ENCODE peak calls at places on chromosomes 7 and 10, in eight cellular contexts. One of them, this sample, is unnamed.
A peak's percentile ranks its signal among the peaks of the same experiment; 100 is the strongest.

GRCh38 chr10:86693721-86694369 is 25.5 kb downstream of the LDB3 start:
- DNase-seq in GM23338: peak; percentile 87
- DNase-seq in OCI-LY7: peak; percentile 41
- DNase-seq in PC-3: peak; percentile 35
- DNase-seq in HCT116: no peak
- DNase-seq in hepatocyte: peak; percentile 77
- DNase-seq in MM.1S: peak; percentile 25
- DNase-seq in SK-N-SH: peak; percentile 75
- DNase-seq in this sample: peak; percentile 72

GRCh38 chr10:97977673-97978072 is 52.7 kb downstream of the CRTAC1 start:
- DNase-seq in GM23338: no peak
- DNase-seq in OCI-LY7: no peak
- DNase-seq in PC-3: no peak
- DNase-seq in HCT116: no peak
- DNase-seq in hepatocyte: no peak
- DNase-seq in MM.1S: no peak
- DNase-seq in SK-N-SH: no peak
- DNase-seq in this sample: no peak

GRCh38 chr10:119786117-119786769 is 60.4 kb downstream of the INPP5F start:
- DNase-seq in GM23338: peak; percentile 91
- DNase-seq in OCI-LY7: no peak
- DNase-seq in PC-3: peak; percentile 32
- DNase-seq in HCT116: no peak
- DNase-seq in hepatocyte: peak; percentile 64
- DNase-seq in MM.1S: no peak
- DNase-seq in SK-N-SH: no peak
- DNase-seq in this sample: peak; percentile 76

GRCh38 chr10:8616166-8616565 is 561.7 kb downstream of the GATA3 start:
- DNase-seq in GM23338: no peak
- DNase-seq in OCI-LY7: peak; percentile 45
- DNase-seq in PC-3: peak; percentile 71
- DNase-seq in HCT116: no peak
- DNase-seq in hepatocyte: peak; percentile 50
- DNase-seq in MM.1S: peak; percentile 60
- DNase-seq in SK-N-SH: no peak
- DNase-seq in this sample: no peak

GRCh38 chr10:94493463-94493862 is 52.1 kb upstream of the HELLS start:
- DNase-seq in GM23338: no peak
- DNase-seq in OCI-LY7: no peak
- DNase-seq in PC-3: no peak
- DNase-seq in HCT116: no peak
- DNase-seq in hepatocyte: no peak
- DNase-seq in MM.1S: no peak
- DNase-seq in SK-N-SH: no peak
- DNase-seq in this sample: no peak

GRCh38 chr10:70656489-70656888 is 15.8 kb upstream of the ADAMTS14 start:
- DNase-seq in GM23338: no peak
- DNase-seq in OCI-LY7: no peak
- DNase-seq in PC-3: peak; percentile 100
- DNase-seq in HCT116: no peak
- DNase-seq in hepatocyte: peak; percentile 51
- DNase-seq in MM.1S: no peak
- DNase-seq in SK-N-SH: no peak
- DNase-seq in this sample: no peak

GRCh38 chr7:22572292-22572691 is 72.3 kb upstream of the STEAP1B start:
- DNase-seq in GM23338: no peak
- DNase-seq in OCI-LY7: no peak
- DNase-seq in PC-3: peak; percentile 80
- DNase-seq in HCT116: no peak
- DNase-seq in hepatocyte: no peak
- DNase-seq in MM.1S: no peak
- DNase-seq in SK-N-SH: no peak
- DNase-seq in this sample: no peak

GRCh38 chr10:129586897-129587443 is 119.9 kb downstream of the MGMT start:
- DNase-seq in GM23338: peak; percentile 29
- DNase-seq in OCI-LY7: peak; percentile 18
- DNase-seq in PC-3: peak; percentile 2
- DNase-seq in HCT116: no peak
- DNase-seq in hepatocyte: no peak
- DNase-seq in MM.1S: no peak
- DNase-seq in SK-N-SH: no peak
- DNase-seq in this sample: no peak

GRCh38 chr10:46299531-46300366 is 13.0 kb downstream of the ANTXRL start:
- DNase-seq in GM23338: no peak
- DNase-seq in OCI-LY7: peak; percentile 84
- DNase-seq in PC-3: no peak
- DNase-seq in HCT116: no peak
- DNase-seq in hepatocyte: no peak
- DNase-seq in MM.1S: no peak
- DNase-seq in SK-N-SH: no peak
- DNase-seq in this sample: peak; percentile 51

GRCh38 chr7:106563466-106564150 is 97.3 kb downstream of the CCDC71L start:
- DNase-seq in GM23338: no peak
- DNase-seq in OCI-LY7: no peak
- DNase-seq in PC-3: no peak
- DNase-seq in HCT116: no peak
- DNase-seq in hepatocyte: peak; percentile 7
- DNase-seq in MM.1S: no peak
- DNase-seq in SK-N-SH: no peak
- DNase-seq in this sample: no peak

GRCh38 chr7:79452495-79453265 is 787 bp downstream of the MAGI2 start:
- DNase-seq in GM23338: peak; percentile 39
- DNase-seq in OCI-LY7: no peak
- DNase-seq in PC-3: no peak
- DNase-seq in HCT116: no peak
- DNase-seq in hepatocyte: peak; percentile 46
- DNase-seq in MM.1S: no peak
- DNase-seq in SK-N-SH: peak; percentile 61
- DNase-seq in this sample: peak; percentile 37

GRCh38 chr7:24922099-24922773 is 57.7 kb downstream of the OSBPL3 start:
- DNase-seq in GM23338: no peak
- DNase-seq in OCI-LY7: no peak
- DNase-seq in PC-3: peak; percentile 57
- DNase-seq in HCT116: no peak
- DNase-seq in hepatocyte: no peak
- DNase-seq in MM.1S: no peak
- DNase-seq in SK-N-SH: peak; percentile 43
- DNase-seq in this sample: no peak

GRCh38 chr10:97547889-97548485 is 24.6 kb upstream of the ANKRD2 start:
- DNase-seq in GM23338: no peak
- DNase-seq in OCI-LY7: no peak
- DNase-seq in PC-3: no peak
- DNase-seq in HCT116: no peak
- DNase-seq in hepatocyte: no peak
- DNase-seq in MM.1S: no peak
- DNase-seq in SK-N-SH: no peak
- DNase-seq in this sample: no peak

GRCh38 chr10:121087129-121087528 is 236.0 kb downstream of the WDR11 start:
- DNase-seq in GM23338: no peak
- DNase-seq in OCI-LY7: no peak
- DNase-seq in PC-3: no peak
- DNase-seq in HCT116: no peak
- DNase-seq in hepatocyte: no peak
- DNase-seq in MM.1S: no peak
- DNase-seq in SK-N-SH: peak; percentile 14
- DNase-seq in this sample: no peak

GRCh38 chr7:5143935-5144903 is 45.8 kb upstream of the WIPI2 start:
- DNase-seq in GM23338: peak; percentile 41
- DNase-seq in OCI-LY7: peak; percentile 14
- DNase-seq in PC-3: no peak
- DNase-seq in HCT116: no peak
- DNase-seq in hepatocyte: no peak
- DNase-seq in MM.1S: no peak
- DNase-seq in SK-N-SH: peak; percentile 40
- DNase-seq in this sample: no peak
- H2AFZ ChIP-seq in GM23338: peak overlapping the region; percentile 32
- H2AFZ ChIP-seq in OCI-LY7: peak overlapping the region; percentile 52
- H2AFZ ChIP-seq in PC-3: no peak overlapping the region
- H2AFZ ChIP-seq in HCT116: no peak overlapping the region
- H2AFZ ChIP-seq in hepatocyte: no peak overlapping the region
- H2AFZ ChIP-seq in MM.1S: no peak overlapping the region
- H2AFZ ChIP-seq in SK-N-SH: no peak overlapping the region
- H2AFZ ChIP-seq in this sample: no peak overlapping the region

GRCh38 chr10:106181491-106181890 is 983.0 kb downstream of the SORCS1 start:
- DNase-seq in GM23338: no peak
- DNase-seq in OCI-LY7: no peak
- DNase-seq in PC-3: no peak
- DNase-seq in HCT116: no peak
- DNase-seq in hepatocyte: no peak
- DNase-seq in MM.1S: no peak
- DNase-seq in SK-N-SH: no peak
- DNase-seq in this sample: no peak

GRCh38 chr10:106173838-106174237 is 990.7 kb downstream of the SORCS1 start:
- DNase-seq in GM23338: no peak
- DNase-seq in OCI-LY7: no peak
- DNase-seq in PC-3: no peak
- DNase-seq in HCT116: no peak
- DNase-seq in hepatocyte: no peak
- DNase-seq in MM.1S: no peak
- DNase-seq in SK-N-SH: no peak
- DNase-seq in this sample: no peak

DNA sequence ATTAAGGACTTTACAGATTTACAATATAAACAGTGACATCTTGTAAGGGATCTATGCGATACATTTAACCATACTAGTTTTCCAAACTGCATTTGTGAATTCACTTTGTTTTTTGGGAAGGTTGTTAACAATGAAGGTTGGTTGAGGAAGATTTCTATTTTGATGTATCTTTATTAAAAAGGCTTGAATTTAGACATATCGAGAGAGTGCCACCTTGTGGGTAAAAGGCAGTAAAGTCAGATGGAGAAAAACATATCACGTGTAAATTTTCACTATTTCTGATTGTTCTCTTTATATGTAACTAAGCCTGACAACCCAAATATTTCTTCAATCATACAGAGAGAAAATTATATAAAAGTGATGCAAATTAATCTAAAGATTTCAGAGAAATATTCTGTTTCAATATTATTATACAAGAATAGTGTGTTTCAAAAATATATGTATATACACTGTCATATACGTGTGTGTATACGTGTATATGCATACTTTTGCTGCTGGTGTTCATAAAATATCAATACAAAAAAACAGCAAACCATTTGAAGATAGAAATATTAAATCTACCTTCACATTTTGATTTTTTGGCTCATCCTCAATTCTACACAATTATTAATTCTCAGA is 988.6 kb downstream of the SORCS1 start:
- DNase-seq in GM23338: peak; percentile 45
- DNase-seq in OCI-LY7: peak; percentile 14
- DNase-seq in PC-3: peak; percentile 55
- DNase-seq in HCT116: no peak
- DNase-seq in hepatocyte: peak; percentile 52
- DNase-seq in MM.1S: peak; percentile 21
- DNase-seq in SK-N-SH: no peak
- DNase-seq in this sample: no peak
- TF ChIP-seq EZH2phosphoT487 in GM23338: no peak
- TF ChIP-seq EZH2phosphoT487 in OCI-LY7: no peak
- TF ChIP-seq EZH2phosphoT487 in PC-3: no peak
- TF ChIP-seq EZH2phosphoT487 in HCT116: no peak
- TF ChIP-seq EZH2phosphoT487 in hepatocyte: no peak
- TF ChIP-seq EZH2phosphoT487 in MM.1S: no peak
- TF ChIP-seq EZH2phosphoT487 in SK-N-SH: no peak
- TF ChIP-seq EZH2phosphoT487 in this sample: no peak

GRCh38 chr10:124867304-124867703 is 65.7 kb downstream of the ABRAXAS2 start:
- DNase-seq in GM23338: peak; percentile 37
- DNase-seq in OCI-LY7: peak; percentile 12
- DNase-seq in PC-3: no peak
- DNase-seq in HCT116: no peak
- DNase-seq in hepatocyte: no peak
- DNase-seq in MM.1S: no peak
- DNase-seq in SK-N-SH: no peak
- DNase-seq in this sample: peak; percentile 32
- TF ChIP-seq CTCF in GM23338: peak; percentile 34
- TF ChIP-seq CTCF in OCI-LY7: no peak
- TF ChIP-seq CTCF in PC-3: no peak
- TF ChIP-seq CTCF in HCT116: no peak
- TF ChIP-seq CTCF in hepatocyte: no peak
- TF ChIP-seq CTCF in MM.1S: no peak
- TF ChIP-seq CTCF in SK-N-SH: no peak
- TF ChIP-seq CTCF in this sample: peak; percentile 23

DNA sequence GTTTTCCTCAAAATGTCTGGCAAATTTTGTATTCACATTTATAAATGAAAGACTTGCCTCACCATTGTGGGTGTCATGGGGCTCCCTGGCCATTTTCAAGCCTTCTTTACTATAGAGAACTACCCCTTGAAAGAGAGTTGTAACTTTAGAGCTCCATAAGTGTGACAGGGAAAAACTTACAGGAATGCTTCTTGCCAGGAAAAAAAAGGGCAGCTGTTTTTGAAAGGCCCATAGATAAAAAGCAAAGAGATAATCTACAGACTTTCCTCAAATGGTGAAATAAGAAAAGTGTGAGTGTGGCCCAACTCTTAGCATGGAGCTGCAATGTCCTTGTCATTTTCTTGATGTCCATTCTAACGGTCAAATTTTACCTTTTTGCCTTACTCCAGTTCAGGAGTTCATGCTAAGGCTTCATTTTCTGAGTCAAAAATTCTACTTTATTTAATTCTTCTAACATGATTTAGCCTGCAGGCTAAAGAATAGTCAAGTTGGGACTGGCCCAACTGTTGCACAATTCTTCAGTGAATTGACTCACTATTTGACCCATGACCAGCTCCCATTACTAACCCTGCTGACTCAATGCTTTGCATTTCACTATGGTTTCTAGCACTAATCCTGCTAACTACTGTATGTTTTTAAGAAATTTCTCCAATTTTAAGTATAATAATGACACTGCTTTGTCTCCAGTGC is 41.2 kb upstream of the SGCE start:
- DNase-seq in GM23338: no peak
- DNase-seq in OCI-LY7: no peak
- DNase-seq in PC-3: peak; percentile 96
- DNase-seq in HCT116: peak; percentile 61
- DNase-seq in hepatocyte: peak; percentile 74
- DNase-seq in MM.1S: no peak
- DNase-seq in SK-N-SH: no peak
- DNase-seq in this sample: no peak
- H2AFZ ChIP-seq in GM23338: no peak overlapping the region
- H2AFZ ChIP-seq in OCI-LY7: no peak overlapping the region
- H2AFZ ChIP-seq in PC-3: no peak overlapping the region
- H2AFZ ChIP-seq in HCT116: peak overlapping the region; percentile 96
- H2AFZ ChIP-seq in hepatocyte: no peak overlapping the region
- H2AFZ ChIP-seq in MM.1S: no peak overlapping the region
- H2AFZ ChIP-seq in SK-N-SH: no peak overlapping the region
- H2AFZ ChIP-seq in this sample: no peak overlapping the region

GRCh38 chr10:102631525-102632393 is 12.5 kb upstream of the TRIM8 start:
- DNase-seq in GM23338: no peak
- DNase-seq in OCI-LY7: no peak
- DNase-seq in PC-3: no peak
- DNase-seq in HCT116: no peak
- DNase-seq in hepatocyte: no peak
- DNase-seq in MM.1S: no peak
- DNase-seq in SK-N-SH: no peak
- DNase-seq in this sample: no peak
- TF ChIP-seq EZH2phosphoT487 in GM23338: no peak
- TF ChIP-seq EZH2phosphoT487 in OCI-LY7: no peak
- TF ChIP-seq EZH2phosphoT487 in PC-3: no peak
- TF ChIP-seq EZH2phosphoT487 in HCT116: no peak
- TF ChIP-seq EZH2phosphoT487 in hepatocyte: no peak
- TF ChIP-seq EZH2phosphoT487 in MM.1S: no peak
- TF ChIP-seq EZH2phosphoT487 in SK-N-SH: no peak
- TF ChIP-seq EZH2phosphoT487 in this sample: no peak

This sample was measured in neural progenitor cell.